ENCODE peak calls at places on chromosomes 13 and 19, in five cellular contexts. One of them, this sample, is unnamed. For H3K27me3 and H3K4me1, the result is how much of the 10 kb centered on the place peaks cover.

GRCh38 chr13:93872948-93873347 is 606.5 kb downstream of the DCT start:
- DNase-seq in testis: no peak
- DNase-seq in uterus: no peak
- DNase-seq in aorta: no peak
- DNase-seq in mammary epithelial cell: no peak
- DNase-seq in this sample: no peak

GRCh38 chr13:44350775-44351504 is 22.7 kb upstream of the SERP2 start:
- DNase-seq in testis: no peak
- DNase-seq in uterus: no peak
- DNase-seq in aorta: no peak
- DNase-seq in mammary epithelial cell: no peak
- DNase-seq in this sample: no peak

GRCh38 chr19:29674374-29675119 is 9.3 kb downstream of the PLEKHF1 start:
- DNase-seq in testis: no peak
- DNase-seq in uterus: no peak
- DNase-seq in aorta: no peak
- DNase-seq in mammary epithelial cell: no peak
- DNase-seq in this sample: no peak

GRCh38 chr19:7500811-7501450 is 12.1 kb upstream of the PEX11G start:
- DNase-seq in testis: peak
- DNase-seq in uterus: no peak
- DNase-seq in aorta: no peak
- DNase-seq in mammary epithelial cell: peak
- DNase-seq in this sample: peak

GRCh38 chr19:46717716-46718143 is 816 bp upstream of the PRKD2 start:
- DNase-seq in testis: no peak
- DNase-seq in uterus: no peak
- DNase-seq in aorta: peak
- DNase-seq in mammary epithelial cell: no peak
- DNase-seq in this sample: no peak

GRCh38 chr13:113968463-113969310 is 5.2 kb downstream of the C13orf46 start:
- DNase-seq in testis: no peak
- DNase-seq in uterus: no peak
- DNase-seq in aorta: peak
- DNase-seq in mammary epithelial cell: no peak
- DNase-seq in this sample: peak

GRCh38 chr19:11208526-11209471 is 11.5 kb upstream of the KANK2 start:
- DNase-seq in testis: no peak
- DNase-seq in uterus: no peak
- DNase-seq in aorta: no peak
- DNase-seq in mammary epithelial cell: no peak
- DNase-seq in this sample: peak

GRCh38 chr19:55602104-55603001 is 2.3 kb downstream of the ZNF524 start:
- DNase-seq in testis: no peak
- DNase-seq in uterus: no peak
- DNase-seq in aorta: no peak
- DNase-seq in mammary epithelial cell: no peak
- DNase-seq in this sample: no peak

GRCh38 chr19:10872551-10873107 is 1.3 kb downstream of the CARM1 start:
- DNase-seq in testis: peak
- DNase-seq in uterus: no peak
- DNase-seq in aorta: no peak
- DNase-seq in mammary epithelial cell: no peak
- DNase-seq in this sample: no peak

GRCh38 chr19:7506385-7507328 is 9.2 kb upstream of the ZNF358 start:
- DNase-seq in testis: peak
- DNase-seq in uterus: no peak
- DNase-seq in aorta: peak
- DNase-seq in mammary epithelial cell: peak
- DNase-seq in this sample: peak

GRCh38 chr13:27792393-27793218 is at the start of gene GSX1:
- DNase-seq in testis: peak
- DNase-seq in uterus: no peak
- DNase-seq in aorta: peak
- DNase-seq in mammary epithelial cell: peak
- DNase-seq in this sample: peak

GRCh38 chr19:30521937-30522336 is 149.8 kb downstream of the ZNF536 start:
- DNase-seq in testis: no peak
- DNase-seq in uterus: no peak
- DNase-seq in aorta: no peak
- DNase-seq in mammary epithelial cell: no peak
- DNase-seq in this sample: no peak

GRCh38 chr13:38430761-38431160 is 81.1 kb downstream of the UFM1 start:
- DNase-seq in testis: no peak
- DNase-seq in uterus: no peak
- DNase-seq in aorta: no peak
- DNase-seq in mammary epithelial cell: no peak
- DNase-seq in this sample: no peak

GRCh38 chr19:17778621-17779280 is 16.2 kb upstream of the B3GNT3 start:
- DNase-seq in testis: no peak
- DNase-seq in uterus: no peak
- DNase-seq in aorta: no peak
- DNase-seq in mammary epithelial cell: no peak
- DNase-seq in this sample: no peak

GRCh38 chr13:102090532-102090931 is 311.3 kb downstream of the FGF14 start:
- DNase-seq in testis: no peak
- DNase-seq in uterus: no peak
- DNase-seq in aorta: no peak
- DNase-seq in mammary epithelial cell: no peak
- DNase-seq in this sample: no peak

GRCh38 chr13:102091231-102091630 is 310.6 kb downstream of the FGF14 start:
- DNase-seq in testis: no peak
- DNase-seq in uterus: no peak
- DNase-seq in aorta: no peak
- DNase-seq in mammary epithelial cell: peak
- DNase-seq in this sample: no peak

GRCh38 chr13:102089722-102090121 is 312.1 kb downstream of the FGF14 start:
- DNase-seq in testis: no peak
- DNase-seq in uterus: no peak
- DNase-seq in aorta: no peak
- DNase-seq in mammary epithelial cell: no peak
- DNase-seq in this sample: no peak

GRCh38 chr13:102089177-102089576 is 312.7 kb downstream of the FGF14 start:
- DNase-seq in testis: no peak
- DNase-seq in uterus: no peak
- DNase-seq in aorta: no peak
- DNase-seq in mammary epithelial cell: no peak
- DNase-seq in this sample: no peak
- H3K27me3 ChIP-seq in testis: under half
- H3K27me3 ChIP-seq in uterus: under half
- H3K27me3 ChIP-seq in aorta: under half
- H3K27me3 ChIP-seq in mammary epithelial cell: under half
- H3K27me3 ChIP-seq in this sample: under half

GRCh38 chr19:933553-933882 is 7.7 kb downstream of the ARID3A start:
- DNase-seq in testis: no peak
- DNase-seq in uterus: no peak
- DNase-seq in aorta: no peak
- DNase-seq in mammary epithelial cell: no peak
- DNase-seq in this sample: no peak

GRCh38 chr19:934197-934840 is 8.5 kb downstream of the ARID3A start:
- DNase-seq in testis: no peak
- DNase-seq in uterus: no peak
- DNase-seq in aorta: no peak
- DNase-seq in mammary epithelial cell: no peak
- DNase-seq in this sample: no peak

GRCh38 chr19:931860-932646 is 6.2 kb downstream of the ARID3A start:
- DNase-seq in testis: no peak
- DNase-seq in uterus: no peak
- DNase-seq in aorta: no peak
- DNase-seq in mammary epithelial cell: no peak
- DNase-seq in this sample: no peak

GRCh38 chr19:934865-935422 is 9.1 kb downstream of the ARID3A start:
- DNase-seq in testis: peak
- DNase-seq in uterus: peak
- DNase-seq in aorta: peak
- DNase-seq in mammary epithelial cell: no peak
- DNase-seq in this sample: peak

DNA sequence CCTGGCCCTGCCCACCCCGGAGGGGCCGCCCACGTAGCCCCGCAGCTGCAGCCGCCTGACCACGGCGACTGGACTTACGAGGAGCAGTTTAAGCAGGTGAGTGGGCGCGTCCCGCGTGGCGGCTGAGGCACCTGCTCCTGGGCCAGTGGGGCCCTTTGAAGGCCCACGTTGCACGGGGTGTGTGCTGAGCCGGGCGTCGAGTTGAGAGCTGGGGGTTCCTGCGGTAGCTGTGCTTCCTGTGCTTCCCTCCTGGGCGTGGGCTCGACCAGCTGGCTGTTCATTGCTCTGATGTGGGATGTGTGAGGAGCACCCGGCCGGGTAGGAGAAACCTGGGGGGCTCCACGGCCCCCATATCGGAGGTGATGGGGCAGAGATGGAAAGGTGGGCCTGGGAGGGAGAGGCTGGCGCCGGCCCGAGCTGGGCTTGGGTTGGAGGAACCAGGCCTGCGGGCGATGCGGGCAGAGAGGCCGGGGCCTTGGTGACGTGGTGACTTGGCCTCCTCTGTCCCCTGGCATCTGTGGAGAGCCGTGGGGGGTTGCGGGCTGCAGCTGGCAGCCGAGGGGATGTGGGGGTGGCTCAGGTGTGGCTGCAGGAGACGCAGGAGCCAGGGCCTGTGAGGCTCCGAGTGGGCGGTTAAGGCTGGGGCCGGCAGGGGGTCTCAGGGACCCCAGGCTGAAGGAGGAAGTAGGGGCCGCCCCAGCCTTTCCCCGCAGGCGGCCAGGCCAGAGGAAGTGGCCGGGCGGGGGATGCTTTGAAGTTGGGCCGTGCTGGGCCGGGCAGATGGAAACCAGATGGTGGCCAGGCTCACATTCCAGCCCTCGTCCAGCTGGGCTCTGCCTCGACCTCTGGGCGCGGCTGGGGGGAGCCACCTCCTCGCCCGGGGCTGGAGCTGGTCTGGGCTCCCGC is 7.1 kb downstream of the ARID3A start:
- DNase-seq in testis: no peak
- DNase-seq in uterus: peak
- DNase-seq in aorta: peak
- DNase-seq in mammary epithelial cell: peak
- DNase-seq in this sample: peak
- H3K4me1 ChIP-seq in testis: under half
- H3K4me1 ChIP-seq in uterus: under half
- H3K4me1 ChIP-seq in aorta: under half
- H3K4me1 ChIP-seq in mammary epithelial cell: under half
- H3K4me1 ChIP-seq in this sample: under half

GRCh38 chr19:13956365-13956744 is 4.0 kb downstream of the DCAF15 start:
- DNase-seq in testis: no peak
- DNase-seq in uterus: no peak
- DNase-seq in aorta: no peak
- DNase-seq in mammary epithelial cell: no peak
- DNase-seq in this sample: no peak
- H3K27ac ChIP-seq in testis: no peak
- H3K27ac ChIP-seq in uterus: no peak
- H3K27ac ChIP-seq in aorta: no peak
- H3K27ac ChIP-seq in mammary epithelial cell: no peak
- H3K27ac ChIP-seq in this sample: no peak

GRCh38 chr19:33616857-33617256 is 4.9 kb upstream of the CHST8 start:
- DNase-seq in testis: no peak
- DNase-seq in uterus: no peak
- DNase-seq in aorta: no peak
- DNase-seq in mammary epithelial cell: no peak
- DNase-seq in this sample: no peak
- H3K27me3 ChIP-seq in testis: under half
- H3K27me3 ChIP-seq in uterus: under half
- H3K27me3 ChIP-seq in aorta: under half
- H3K27me3 ChIP-seq in mammary epithelial cell: under half
- H3K27me3 ChIP-seq in this sample: half or more